ENCODE peak calls at places on chromosome 13, in four cellular contexts. A, C, O and Q are unnamed samples.

GRCh38 chr13:109454167-109454917 is 332.0 kb downstream of the IRS2 start:
- DNase-seq in A (no peak), C (no peak), O (no peak), Q (no peak)

GRCh38 chr13:60629158-60629557 is 232.1 kb downstream of the TDRD3 start:
- DNase-seq in A (no peak), C (no peak), O (no peak), Q (no peak)

GRCh38 chr13:43880930-43881329 is 1.2 kb downstream of the LACC1 start:
- DNase-seq in O (no peak), C (no peak), A (no peak), Q (no peak)

GRCh38 chr13:91955546-91956355 is 557.3 kb downstream of the GPC5 start:
- DNase-seq in O (no peak), A (no peak), C (no peak), Q (no peak)

GRCh38 chr13:47628666-47629065 is 372.4 kb downstream of the SUCLA2 start:
- DNase-seq in A (no peak), C (no peak), O (no peak), Q (no peak)

GRCh38 chr13:110106726-110107125 is 200.2 kb downstream of the COL4A1 start:
- DNase-seq in A (no peak), O (no peak), C (no peak), Q (no peak)

GRCh38 chr13:100330662-100331061 is 241.8 kb downstream of the PCCA start:
- DNase-seq in A (no peak), C (no peak), O (no peak), Q (no peak)

GRCh38 chr13:24208314-24208713 is 47.8 kb downstream of the SPATA13 start:
- DNase-seq in O (no peak), A (no peak), C (no peak), Q (peak)

GRCh38 chr13:109396266-109396665 is 390.1 kb downstream of the IRS2 start:
- DNase-seq in A (no peak), C (no peak), O (no peak), Q (no peak)

GRCh38 chr13:21465710-21466160 is 6.6 kb upstream of the ZDHHC20 start:
- DNase-seq in A (peak), O (peak), C (no peak), Q (no peak)

GRCh38 chr13:112807653-112808376 is 118.0 kb downstream of the ATP11A start:
- DNase-seq in O (no peak), A (no peak), C (no peak), Q (no peak)

GRCh38 chr13:32726374-32727037 is 140.3 kb downstream of the PDS5B start:
- DNase-seq in O (no peak), C (no peak), A (no peak), Q (no peak)

DNA sequence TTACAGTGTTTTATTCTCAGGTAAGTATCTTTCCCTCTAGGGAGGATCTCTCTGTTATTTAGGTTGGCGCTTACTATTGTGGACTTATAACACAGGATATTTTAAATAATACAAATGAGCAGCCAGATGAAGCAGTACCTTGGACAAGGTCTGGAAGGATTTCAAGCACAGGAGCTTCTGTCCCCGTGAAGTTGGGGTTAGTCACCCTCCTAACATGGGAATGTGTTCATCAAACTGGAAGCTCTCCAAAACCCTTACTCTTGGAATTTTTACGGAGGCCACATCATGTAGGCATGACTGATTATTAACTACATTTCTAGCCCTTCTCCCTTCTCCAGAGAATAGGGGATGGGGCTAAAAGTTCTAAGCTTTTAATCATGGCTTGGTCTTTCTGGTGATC is 38.3 kb upstream of the SPRY2 start:
- DNase-seq in C (no peak), O (no peak), A (no peak), Q (no peak)
- TF ChIP-seq JUN in C (no peak), O (no peak), A (no peak), Q (no peak)

GRCh38 chr13:59340151-59340550 is 823.6 kb downstream of the DIAPH3 start:
- DNase-seq in A (no peak), O (no peak), C (no peak), Q (no peak)

GRCh38 chr13:59343993-59344780 is 819.5 kb downstream of the DIAPH3 start:
- DNase-seq in C (no peak), O (no peak), A (no peak), Q (no peak)

GRCh38 chr13:59343132-59343531 is 820.6 kb downstream of the DIAPH3 start:
- DNase-seq in O (no peak), A (no peak), C (no peak), Q (no peak)

GRCh38 chr13:59340581-59340980 is 823.1 kb downstream of the DIAPH3 start:
- DNase-seq in C (no peak), O (no peak), A (no peak), Q (no peak)

GRCh38 chr13:59342396-59342795 is 821.3 kb downstream of the DIAPH3 start:
- DNase-seq in O (no peak), A (no peak), C (no peak), Q (peak)
- TF ChIP-seq POLR2AphosphoS5 in O (no peak), A (no peak), C (no peak), Q (no peak)

DNA sequence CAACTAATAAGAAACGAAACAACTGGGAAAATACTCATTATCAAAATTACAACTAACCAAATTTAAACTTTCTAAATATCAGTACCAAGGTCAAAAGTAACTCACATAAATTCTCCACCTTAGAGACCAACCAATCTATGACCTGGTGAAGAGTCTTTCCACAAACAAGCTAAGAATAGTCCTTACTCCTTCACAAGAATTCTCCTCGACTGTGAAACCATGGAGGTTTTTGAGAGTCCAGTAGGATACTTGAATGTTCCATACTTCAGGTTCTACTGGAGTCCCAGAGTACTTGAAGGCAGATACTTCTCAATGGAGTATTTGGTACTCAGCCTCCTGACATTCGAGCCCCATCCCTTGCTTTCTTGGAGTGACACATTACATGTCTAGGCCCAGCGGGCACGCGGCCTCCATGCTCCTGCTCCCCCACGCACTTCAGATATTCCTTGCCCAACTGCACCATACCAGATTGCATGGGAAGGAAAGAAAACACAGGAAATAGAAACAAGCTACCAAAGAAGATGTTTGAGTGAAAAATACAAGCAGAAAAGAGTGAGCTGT is 63.9 kb downstream of the ABCC4 start:
- DNase-seq in O (no peak), C (no peak), A (no peak), Q (no peak)
- TF ChIP-seq JUN in O (no peak), C (no peak), A (no peak), Q (no peak)

DNA sequence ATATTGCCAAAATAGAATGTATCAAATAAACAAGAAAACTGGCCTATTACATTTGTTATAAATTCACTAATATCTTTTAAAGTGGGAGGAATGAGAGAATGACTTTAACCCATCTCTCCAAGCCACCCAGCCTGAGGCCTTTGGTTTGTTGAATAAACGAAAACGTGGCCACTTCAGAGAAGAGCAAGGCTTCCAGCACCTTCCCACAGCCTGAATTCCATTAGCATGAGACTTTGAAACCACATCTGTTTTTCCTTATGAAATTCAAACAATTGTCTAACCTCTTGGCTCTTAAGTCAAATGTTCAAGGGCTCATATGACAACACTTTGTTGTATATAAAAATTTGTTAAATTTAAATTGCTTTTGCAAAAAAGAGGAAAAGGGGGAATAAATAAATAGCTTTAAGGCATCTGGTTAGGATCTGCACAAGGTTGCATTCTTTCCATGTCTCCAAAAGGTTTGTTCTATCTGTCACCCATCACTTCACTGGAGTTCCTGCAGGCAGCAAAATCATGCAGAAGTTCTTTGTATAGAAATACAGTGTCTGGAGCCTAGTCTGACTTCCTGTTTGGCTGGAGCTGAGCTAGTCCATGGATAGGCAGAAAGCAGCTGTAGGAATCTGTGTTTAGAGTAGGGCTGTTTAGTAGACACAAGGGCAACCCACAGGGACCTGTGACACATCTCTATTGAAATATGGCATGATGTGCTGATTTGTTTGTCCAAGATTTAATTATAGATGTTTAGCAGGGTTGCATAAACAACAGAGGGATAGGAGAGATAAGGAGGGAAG is 502.3 kb downstream of the KCTD12 start:
- DNase-seq in O (no peak), C (no peak), A (no peak), Q (peak)
- TF ChIP-seq POLR2AphosphoS5 in O (no peak), C (no peak), A (no peak), Q (peak)

DNA sequence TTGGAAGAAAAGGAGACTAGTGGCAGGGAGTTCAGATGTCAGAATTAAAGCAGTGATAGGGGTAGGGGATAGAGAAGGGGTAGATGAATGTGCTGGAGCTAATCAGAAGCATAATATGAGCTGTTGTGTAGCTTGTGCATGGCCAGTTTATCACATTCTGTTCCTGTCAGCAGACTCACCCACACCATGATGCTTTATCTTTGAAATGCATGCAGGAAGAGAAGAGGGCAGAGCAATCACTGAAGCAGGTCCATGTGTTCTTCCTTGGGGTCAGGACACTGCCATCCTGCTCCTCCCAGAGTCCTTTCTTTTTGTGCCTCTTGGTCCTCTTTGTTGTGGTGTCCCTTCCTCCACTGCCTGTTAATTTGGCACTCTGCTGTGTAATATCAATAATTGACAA is 5.8 kb downstream of the CHAMP1 start:
- DNase-seq in A (no peak), C (peak), O (no peak), Q (no peak)
- TF ChIP-seq JUN in A (no peak), C (no peak), O (no peak), Q (no peak)

DNA sequence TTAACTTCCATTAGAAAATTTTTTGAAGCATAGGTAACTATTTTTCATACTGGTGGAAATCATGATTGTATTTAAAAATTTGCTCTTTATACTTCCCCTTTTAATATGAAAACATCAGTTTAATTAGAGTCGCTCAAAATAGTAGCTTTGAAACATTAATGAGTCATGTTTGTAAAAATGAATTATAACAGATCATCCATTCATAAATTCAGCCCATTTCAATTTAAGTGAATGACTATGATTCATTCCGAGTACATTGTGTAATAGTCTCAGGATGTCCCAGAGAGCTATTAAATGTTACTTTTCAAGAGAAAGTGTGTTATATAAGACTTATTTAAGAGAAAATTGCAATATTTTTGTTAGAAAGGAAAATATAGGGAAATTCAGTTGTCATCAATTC is 111.0 kb downstream of the FNDC3A start:
- DNase-seq in A (no peak), O (no peak), C (no peak), Q (peak)
- TF ChIP-seq POLR2AphosphoS5 in A (no peak), O (no peak), C (no peak), Q (no peak)

GRCh38 chr13:31638577-31638976 is 100.7 kb upstream of the RXFP2 start:
- DNase-seq in C (no peak), A (no peak), O (no peak), Q (peak)
- TF ChIP-seq JUN in C (no peak), A (no peak), O (no peak), Q (peak)

GRCh38 chr13:39148513-39148961 is 110.3 kb downstream of the NHLRC3 start:
- DNase-seq in A (no peak), O (no peak), C (no peak), Q (no peak)
- TF ChIP-seq POLR2AphosphoS5 in A (no peak), O (no peak), C (no peak), Q (no peak)

GRCh38 chr13:90867336-90867683 is 480.2 kb upstream of the MIR17HG start:
- DNase-seq in O (peak), C (peak), A (peak), Q (peak)
- TF ChIP-seq JUN in O (no peak), C (no peak), A (no peak), Q (no peak)

DNA sequence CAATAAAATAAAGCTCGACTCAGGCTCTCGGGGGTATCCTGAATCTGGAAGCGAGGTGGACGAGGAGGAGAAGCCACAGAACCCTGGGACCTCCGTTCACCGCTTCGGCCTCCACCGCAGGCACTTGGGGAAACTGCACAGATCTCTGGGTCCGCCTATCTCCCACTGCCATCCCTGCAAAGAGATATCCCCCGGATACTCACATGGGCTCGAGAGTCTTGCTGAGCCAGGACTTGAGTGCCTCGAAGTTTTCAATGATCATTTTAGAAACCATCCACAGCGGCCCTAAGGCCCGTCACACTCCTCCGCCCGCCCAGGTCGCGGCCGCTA is 589 bp downstream of the RBM26 start:
- DNase-seq in O (no peak), A (no peak), C (no peak), Q (peak)
- TF ChIP-seq POLR2AphosphoS5 in O (no peak), A (no peak), C (no peak), Q (no peak)